ENCODE peak calls at places on chromosomes 5 and 9, in five cellular contexts. V is NCI-H187, E is T-helper 2 cell, T is left lung, J is LoVo. W is an unnamed sample.

GRCh38 chr9:90964101-90965020 is 162.7 kb downstream of the SYK start:
- DNase-seq in V (peak), E (no peak), T (no peak), J (no peak), W (peak)

GRCh38 chr9:104866186-104866585 is 61.8 kb downstream of the ABCA1 start:
- DNase-seq in V (no peak), E (no peak), T (no peak), J (no peak), W (no peak)

GRCh38 chr5:59845733-59846132 is 47.8 kb downstream of the PDE4D start:
- DNase-seq in V (no peak), E (no peak), T (no peak), J (no peak), W (no peak)

GRCh38 chr5:52799358-52799982 is 11.8 kb downstream of the ITGA1 start:
- DNase-seq in V (no peak), E (no peak), T (no peak), J (peak), W (peak)

GRCh38 chr9:94783121-94783664 is 56.7 kb downstream of the AOPEP start:
- DNase-seq in V (peak), E (no peak), T (peak), J (peak), W (peak)

GRCh38 chr9:87684627-87685204 is 41.2 kb upstream of the CTSL start:
- DNase-seq in V (no peak), E (no peak), T (no peak), J (peak), W (no peak)

GRCh38 chr5:547086-547924 is 23.1 kb upstream of the SLC9A3 start:
- DNase-seq in V (no peak), E (peak), T (peak), J (no peak), W (peak)

GRCh38 chr9:131721096-131721495 is 18.8 kb downstream of the RAPGEF1 start:
- DNase-seq in V (no peak), E (no peak), T (no peak), J (no peak), W (no peak)

GRCh38 chr5:133412661-133413060 is 199.7 kb downstream of the FSTL4 start:
- DNase-seq in V (no peak), E (no peak), T (no peak), J (no peak), W (no peak)

GRCh38 chr9:93522736-93523135 is 53.6 kb upstream of the PHF2 start:
- DNase-seq in V (no peak), E (no peak), T (no peak), J (no peak), W (no peak)

GRCh38 chr9:21856301-21857094 is 54.1 kb downstream of the MTAP start:
- DNase-seq in V (no peak), E (no peak), T (no peak), J (no peak), W (no peak)

GRCh38 chr5:114360816-114361723 is 800 bp upstream of the KCNN2 start:
- DNase-seq in V (peak), E (no peak), T (peak), J (peak), W (no peak)

GRCh38 chr5:132526290-132526973 is 16.9 kb downstream of the IL5 start:
- DNase-seq in V (peak), E (no peak), T (no peak), J (peak), W (no peak)

GRCh38 chr9:76873056-76873792 is 32.7 kb downstream of the PRUNE2 start:
- DNase-seq in V (no peak), E (no peak), T (no peak), J (no peak), W (no peak)

GRCh38 chr5:73445708-73446630 is 2.6 kb downstream of the FOXD1 start:
- DNase-seq in V (no peak), E (no peak), T (no peak), J (no peak), W (no peak)

GRCh38 chr9:6029581-6029980 is 14.2 kb upstream of the RANBP6 start:
- DNase-seq in V (no peak), E (no peak), T (no peak), J (no peak), W (no peak)

GRCh38 chr5:68708842-68709170 is 385.0 kb upstream of the SLC30A5 start:
- DNase-seq in V (no peak), E (no peak), T (no peak), J (no peak), W (no peak)

GRCh38 chr5:146388418-146388817 is 49.8 kb downstream of the POU4F3 start:
- DNase-seq in V (no peak), E (no peak), T (no peak), J (no peak), W (no peak)

GRCh38 chr5:122704247-122705036 is 70.4 kb upstream of the SNX2 start:
- DNase-seq in V (no peak), E (no peak), T (no peak), J (peak), W (no peak)